ENCODE peak calls at places on chromosomes 5 and 9, in four cellular contexts. S is PC-9; U is NCI-H460; F is stimulated activated CD4-positive, alpha-beta T cell treated with anti-CD3 and anti-CD28 coated beads, Interleukin-1b, Interleukin-23, amount 100 ng/mL, for 48 hours. C is an unnamed sample.

GRCh38 chr9:121686930-121687541 is 35.6 kb downstream of the DAB2IP start:
- DNase-seq in S (peak), U (peak), F (peak), C (peak)

GRCh38 chr9:7243838-7244237 is 486.1 kb downstream of the KDM4C start:
- DNase-seq in S (no peak), U (no peak), F (no peak), C (no peak)

GRCh38 chr5:11596185-11596584 is 308.1 kb downstream of the CTNND2 start:
- DNase-seq in S (no peak), U (no peak), F (no peak), C (no peak)

GRCh38 chr5:115758356-115758755 is 58.1 kb downstream of the CDO1 start:
- DNase-seq in S (no peak), U (no peak), F (peak), C (peak)

GRCh38 chr5:93580387-93581100 is 475 bp downstream of the NR2F1-AS1 start:
- DNase-seq in S (peak), U (peak), F (no peak), C (no peak)

GRCh38 chr9:125472926-125473701 is 211.5 kb downstream of the GAPVD1 start:
- DNase-seq in S (no peak), U (peak), F (no peak), C (no peak)

GRCh38 chr9:70865471-70865870 is 255.9 kb downstream of the TRPM3 start:
- DNase-seq in S (no peak), U (peak), F (no peak), C (no peak)

GRCh38 chr5:154260224-154260859 is 69.8 kb downstream of the GALNT10 start:
- DNase-seq in S (no peak), U (no peak), F (no peak), C (no peak)

GRCh38 chr5:38448553-38449350 is 107.7 kb downstream of the LIFR start:
- DNase-seq in S (no peak), U (no peak), F (no peak), C (peak)

GRCh38 chr5:161847896-161848510 is at the start of gene GABRA1:
- DNase-seq in S (no peak), U (no peak), F (no peak), C (no peak)

GRCh38 chr9:129313331-129313955 is 135.4 kb upstream of the IER5L start:
- DNase-seq in S (no peak), U (no peak), F (no peak), C (no peak)

GRCh38 chr5:1516615-1517601 is 6.9 kb downstream of the LPCAT1 start:
- DNase-seq in S (peak), U (no peak), F (no peak), C (peak)

GRCh38 chr9:89738137-89738932 is 133.5 kb downstream of the GADD45G start:
- DNase-seq in S (no peak), U (no peak), F (no peak), C (no peak)

GRCh38 chr5:14386882-14387575 is 194.6 kb upstream of the OTULINL start:
- DNase-seq in S (no peak), U (no peak), F (no peak), C (no peak)

GRCh38 chr5:109644829-109645228 is 44.9 kb upstream of the MAN2A1 start:
- DNase-seq in S (no peak), U (no peak), F (no peak), C (no peak)

GRCh38 chr9:137811283-137811870 is 66.2 kb upstream of the CACNA1B start:
- DNase-seq in S (no peak), U (no peak), F (no peak), C (no peak)

GRCh38 chr5:68406767-68407232 is 191.2 kb downstream of the PIK3R1 start:
- DNase-seq in S (peak), U (no peak), F (no peak), C (no peak)

GRCh38 chr5:102789469-102789868 is 34.4 kb downstream of the PAM start:
- DNase-seq in S (no peak), U (no peak), F (no peak), C (no peak)

GRCh38 chr9:85534340-85534739 is 207.4 kb downstream of the AGTPBP1 start:
- DNase-seq in S (no peak), U (no peak), F (no peak), C (no peak)

GRCh38 chr5:72498284-72498683 is 8.9 kb downstream of the ZNF366 start:
- DNase-seq in S (no peak), U (no peak), F (no peak), C (no peak)

C was measured in RCC 7860.